ENCODE peak calls at places on chromosomes 3 and 15, in eight cellular contexts. R is breast epithelium, Y is neural progenitor cell, I is AG10803, H is MM.1S, L is fibroblast of mammary gland, Z is lung, W is endothelial cell of umbilical vein. D is an unnamed sample.
A peak's percentile ranks its signal among the peaks of the same experiment; 100 is the strongest.

GRCh38 chr3:131421957-131422498 is 40.5 kb downstream of the NUDT16 start:
- DNase-seq in L (peak; percentile 8), R (no peak), H (no peak), W (no peak), I (no peak), Y (no peak), Z (no peak), D (peak; percentile 8)

GRCh38 chr15:51403072-51403878 is 61.8 kb downstream of the GLDN start:
- DNase-seq in Z (peak; percentile 26), H (peak; percentile 14), L (peak; percentile 66), W (peak; percentile 44), I (peak; percentile 48), R (no peak), Y (peak; percentile 46), D (peak; percentile 66)

GRCh38 chr3:79086514-79086913 is 681.3 kb downstream of the ROBO1 start:
- DNase-seq in Y (peak; percentile 79), R (no peak), Z (peak; percentile 30), H (peak; percentile 66), I (peak; percentile 54), L (peak; percentile 62), W (peak; percentile 57), D (peak; percentile 69)

GRCh38 chr3:185983495-185984141 is 45.8 kb upstream of the TRA2B start:
- DNase-seq in W (peak; percentile 55), H (peak; percentile 66), L (peak; percentile 67), R (peak; percentile 65), Z (peak; percentile 79), Y (peak; percentile 88), I (peak; percentile 53), D (peak; percentile 73)

GRCh38 chr3:12222765-12223485 is 64.2 kb upstream of the TIMP4 start:
- DNase-seq in L (peak; percentile 92), Z (no peak), Y (no peak), W (no peak), R (no peak), I (peak; percentile 72), H (no peak), D (peak; percentile 75)

GRCh38 chr3:192816274-192816853 is 89.0 kb upstream of the FGF12 start:
- DNase-seq in I (peak; percentile 59), W (peak; percentile 68), Z (no peak), L (peak; percentile 75), H (peak; percentile 52), Y (peak; percentile 55), R (no peak), D (peak; percentile 84)

GRCh38 chr3:43879166-43879565 is 188.4 kb downstream of the ABHD5 start:
- DNase-seq in W (no peak), Z (no peak), H (peak; percentile 19), Y (peak; percentile 86), L (peak; percentile 34), R (no peak), I (no peak), D (peak; percentile 12)

GRCh38 chr3:170585937-170586310 is at the start of gene SLC7A14:
- DNase-seq in L (no peak), R (no peak), W (no peak), Y (peak; percentile 65), I (no peak), H (no peak), Z (no peak), D (no peak)

GRCh38 chr15:96276438-96277210 is 53.9 kb upstream of the NR2F2 start:
- DNase-seq in L (peak; percentile 86), R (no peak), I (peak; percentile 85), Y (no peak), W (peak; percentile 40), H (no peak), Z (no peak), D (peak; percentile 68)

GRCh38 chr3:186971578-186971977 is 41.3 kb downstream of the ST6GAL1 start:
- DNase-seq in R (no peak), L (no peak), W (peak; percentile 86), Z (no peak), I (no peak), Y (no peak), H (no peak), D (no peak)

GRCh38 chr15:45637552-45638033 is 2.8 kb downstream of the SQOR start:
- DNase-seq in L (peak; percentile 94), I (peak; percentile 93), W (peak; percentile 91), Y (no peak), R (no peak), H (peak; percentile 89), Z (peak; percentile 64), D (peak; percentile 95)

DNA sequence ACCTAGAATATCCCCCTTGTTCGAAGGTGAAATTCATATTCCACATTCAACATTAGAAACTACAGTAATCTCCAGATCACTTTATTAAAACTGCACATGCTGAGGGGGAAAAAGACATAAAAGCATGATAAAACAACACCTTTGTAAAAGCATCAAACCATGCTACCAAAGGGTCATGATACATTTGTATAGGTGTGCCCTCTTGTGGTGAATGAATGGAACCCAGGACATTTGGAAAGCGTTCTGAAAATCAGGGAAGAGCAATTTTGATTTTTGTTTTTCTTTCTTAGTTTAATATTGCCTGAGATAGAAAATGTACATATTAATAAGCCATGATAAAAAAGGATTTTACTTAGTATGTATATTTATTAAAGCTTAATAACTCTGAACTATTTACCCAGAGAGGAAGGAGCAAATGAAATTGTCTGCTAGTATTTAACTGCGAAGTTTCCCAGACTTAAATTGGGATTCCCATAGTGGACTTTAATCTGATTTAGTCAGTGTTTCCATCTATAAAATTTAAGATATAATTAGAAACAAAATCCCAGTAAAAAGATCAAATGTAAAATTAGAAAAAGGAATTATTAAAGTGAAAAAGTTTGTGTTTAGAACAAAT is 105.8 kb upstream of the ARL6 start:
- DNase-seq in H (peak; percentile 52), L (peak; percentile 20), Y (peak; percentile 62), W (peak; percentile 10), Z (no peak), R (no peak), I (peak; percentile 7), D (peak; percentile 12)
- TF ChIP-seq CTCF in H (peak; percentile 78), L (peak; percentile 69), Y (peak; percentile 87), W (peak; percentile 51), Z (no peak), R (peak; percentile 14), I (peak; percentile 65), D (peak; percentile 64)

DNA sequence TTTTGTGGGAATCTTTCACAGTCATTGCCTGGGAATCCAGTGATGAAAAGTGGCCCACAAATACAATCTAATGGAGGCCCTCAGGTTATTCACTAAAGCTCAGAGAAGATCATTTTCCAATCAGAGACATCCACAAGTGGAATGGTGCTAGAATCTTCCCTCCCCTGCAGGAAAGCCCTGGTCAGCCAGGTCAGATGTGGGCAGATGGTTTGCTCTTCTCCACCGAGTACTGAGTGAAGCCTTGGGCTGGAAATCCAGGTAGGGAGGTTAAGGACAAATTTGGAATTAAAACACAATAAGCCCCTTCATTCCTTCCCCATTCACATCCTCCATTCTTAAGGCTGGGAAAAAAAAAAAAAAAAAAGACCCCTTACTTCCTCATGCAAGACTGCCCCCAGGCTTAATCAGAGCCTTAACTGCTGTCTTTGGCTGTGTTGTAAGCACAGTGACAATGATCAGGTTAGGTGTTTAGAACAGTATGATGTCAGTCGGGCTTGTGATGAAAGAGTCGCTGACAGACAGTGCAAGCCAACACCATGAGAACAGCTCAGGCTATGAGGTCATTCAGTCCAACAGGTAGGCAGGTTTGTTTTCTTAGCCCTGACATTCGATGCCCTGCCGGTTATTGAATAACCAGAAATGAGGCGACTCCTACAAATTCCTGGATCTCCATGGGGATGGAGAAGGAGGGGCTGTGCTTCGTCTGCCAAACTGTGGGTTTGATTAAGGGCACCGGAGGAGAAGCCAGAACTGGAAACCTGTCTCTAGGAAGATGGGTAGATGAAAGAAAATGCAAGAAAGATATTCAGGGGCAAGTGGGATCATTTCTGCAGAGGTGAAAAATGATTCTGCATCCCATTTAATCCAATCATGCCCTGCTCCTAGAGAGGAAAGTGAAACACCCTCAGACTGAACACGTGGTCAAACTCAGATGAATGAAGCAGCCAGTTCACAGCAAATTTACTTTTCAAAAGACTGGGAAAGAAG is 23.5 kb upstream of the HES1 start:
- DNase-seq in Y (no peak), R (peak; percentile 84), H (no peak), W (no peak), L (no peak), I (no peak), Z (peak; percentile 72), D (no peak)
- H3K4me3 ChIP-seq in Y (no peak overlapping the region), R (no peak overlapping the region), H (no peak overlapping the region), W (no peak overlapping the region), L (no peak overlapping the region), I (no peak overlapping the region), Z (no peak overlapping the region), D (no peak overlapping the region)

GRCh38 chr15:34621675-34622074 is 38.2 kb upstream of the GOLGA8B start:
- DNase-seq in R (no peak), I (peak; percentile 59), W (peak; percentile 69), Z (no peak), Y (no peak), H (no peak), L (peak; percentile 48), D (peak; percentile 53)
- TF ChIP-seq CTCF in R (no peak), I (peak; percentile 66), W (peak; percentile 16), Z (peak; percentile 2), Y (peak; percentile 21), H (no peak), L (peak; percentile 39), D (peak; percentile 30)

GRCh38 chr3:165206454-165207266 is 10.5 kb upstream of the SLITRK3 start:
- DNase-seq in L (peak; percentile 80), H (peak; percentile 91), I (peak; percentile 72), R (peak; percentile 28), Z (peak; percentile 62), Y (peak; percentile 92), W (peak; percentile 64), D (peak; percentile 82)
- H3K4me3 ChIP-seq in L (peak overlapping the region; percentile 38), H (peak overlapping the region; percentile 54), I (peak overlapping the region; percentile 38), R (peak overlapping the region; percentile 29), Z (no peak overlapping the region), Y (peak overlapping the region; percentile 40), W (no peak overlapping the region), D (peak overlapping the region; percentile 27)

GRCh38 chr3:24086597-24087369 is 141.7 kb downstream of the NR1D2 start:
- DNase-seq in Z (no peak), Y (peak; percentile 85), I (peak; percentile 53), R (no peak), L (peak; percentile 47), W (no peak), H (no peak), D (peak; percentile 59)

GRCh38 chr3:24087469-24087868 is 142.4 kb downstream of the NR1D2 start:
- DNase-seq in Z (no peak), R (no peak), H (no peak), W (no peak), Y (no peak), L (no peak), I (no peak), D (no peak)

GRCh38 chr3:24088782-24089181 is 143.7 kb downstream of the NR1D2 start:
- DNase-seq in I (peak; percentile 47), Z (no peak), H (peak; percentile 18), L (peak; percentile 57), R (no peak), W (no peak), Y (no peak), D (peak; percentile 68)
- TF ChIP-seq CTCF in I (peak; percentile 62), Z (no peak), H (peak; percentile 44), L (peak; percentile 71), R (no peak), W (peak; percentile 14), Y (peak; percentile 32), D (peak; percentile 61)

GRCh38 chr3:62228467-62228866 is 144.9 kb downstream of the FEZF2 start:
- DNase-seq in I (no peak), Z (no peak), H (no peak), R (no peak), Y (no peak), L (no peak), W (no peak), D (no peak)
- H3K4me3 ChIP-seq in I (no peak overlapping the region), Z (no peak overlapping the region), H (no peak overlapping the region), R (no peak overlapping the region), Y (no peak overlapping the region), L (no peak overlapping the region), W (no peak overlapping the region), D (no peak overlapping the region)